ENCODE peak calls at places on chromosomes 2 and 18, in nine cellular contexts. One of them, this sample, is unnamed.
A peak's percentile ranks its signal among the peaks of the same experiment; 100 is the strongest.

GRCh38 chr2:3459185-3460015 is 59.9 kb downstream of the ADI1 start:
- DNase-seq in D341Med: no peak
- DNase-seq in stimulated activated CD8-positive, alpha-beta memory T cell treated with anti-CD3 and anti-CD28 coated beads, Interleukin-12 subunit alpha, Interleukin-12 subunit beta, amount 100 ng/mL, for 1 hour: no peak
- DNase-seq in cardiac muscle cell: no peak
- DNase-seq in NCI-H1105 treated with DMSO at 0.1 percent for 48 hours: no peak
- DNase-seq in IMR-90: no peak
- DNase-seq in activated CD4-positive, alpha-beta memory T cell treated with anti-CD3 and anti-CD28 coated beads, Interleukin-2, amount 10 ng/mL, durations not matched to agents 7 days and 5 days: peak; percentile 10
- DNase-seq in uterus: peak; percentile 12
- DNase-seq in NCI-H446: no peak
- DNase-seq in this sample: peak; percentile 57

GRCh38 chr2:67209107-67209506 is 188.0 kb upstream of the ETAA1 start:
- DNase-seq in D341Med: no peak
- DNase-seq in stimulated activated CD8-positive, alpha-beta memory T cell treated with anti-CD3 and anti-CD28 coated beads, Interleukin-12 subunit alpha, Interleukin-12 subunit beta, amount 100 ng/mL, for 1 hour: no peak
- DNase-seq in cardiac muscle cell: peak; percentile 6
- DNase-seq in NCI-H1105 treated with DMSO at 0.1 percent for 48 hours: peak; percentile 27
- DNase-seq in IMR-90: no peak
- DNase-seq in activated CD4-positive, alpha-beta memory T cell treated with anti-CD3 and anti-CD28 coated beads, Interleukin-2, amount 10 ng/mL, durations not matched to agents 7 days and 5 days: no peak
- DNase-seq in uterus: no peak
- DNase-seq in NCI-H446: no peak
- DNase-seq in this sample: no peak

GRCh38 chr2:227472265-227473018 is 486 bp downstream of the AGFG1 start:
- DNase-seq in D341Med: peak; percentile 78
- DNase-seq in stimulated activated CD8-positive, alpha-beta memory T cell treated with anti-CD3 and anti-CD28 coated beads, Interleukin-12 subunit alpha, Interleukin-12 subunit beta, amount 100 ng/mL, for 1 hour: no peak
- DNase-seq in cardiac muscle cell: peak; percentile 57
- DNase-seq in NCI-H1105 treated with DMSO at 0.1 percent for 48 hours: no peak
- DNase-seq in IMR-90: no peak
- DNase-seq in activated CD4-positive, alpha-beta memory T cell treated with anti-CD3 and anti-CD28 coated beads, Interleukin-2, amount 10 ng/mL, durations not matched to agents 7 days and 5 days: peak; percentile 57
- DNase-seq in uterus: peak; percentile 17
- DNase-seq in NCI-H446: no peak
- DNase-seq in this sample: peak; percentile 71

GRCh38 chr2:182649316-182649715 is 66.7 kb upstream of the DNAJC10 start:
- DNase-seq in D341Med: peak; percentile 52
- DNase-seq in stimulated activated CD8-positive, alpha-beta memory T cell treated with anti-CD3 and anti-CD28 coated beads, Interleukin-12 subunit alpha, Interleukin-12 subunit beta, amount 100 ng/mL, for 1 hour: no peak
- DNase-seq in cardiac muscle cell: peak; percentile 75
- DNase-seq in NCI-H1105 treated with DMSO at 0.1 percent for 48 hours: peak; percentile 36
- DNase-seq in IMR-90: peak; percentile 46
- DNase-seq in activated CD4-positive, alpha-beta memory T cell treated with anti-CD3 and anti-CD28 coated beads, Interleukin-2, amount 10 ng/mL, durations not matched to agents 7 days and 5 days: no peak
- DNase-seq in uterus: no peak
- DNase-seq in NCI-H446: peak; percentile 45
- DNase-seq in this sample: no peak

GRCh38 chr2:69616755-69617154 is 26.8 kb downstream of the AAK1 start:
- DNase-seq in D341Med: no peak
- DNase-seq in stimulated activated CD8-positive, alpha-beta memory T cell treated with anti-CD3 and anti-CD28 coated beads, Interleukin-12 subunit alpha, Interleukin-12 subunit beta, amount 100 ng/mL, for 1 hour: no peak
- DNase-seq in cardiac muscle cell: no peak
- DNase-seq in NCI-H1105 treated with DMSO at 0.1 percent for 48 hours: no peak
- DNase-seq in IMR-90: no peak
- DNase-seq in activated CD4-positive, alpha-beta memory T cell treated with anti-CD3 and anti-CD28 coated beads, Interleukin-2, amount 10 ng/mL, durations not matched to agents 7 days and 5 days: peak; percentile 61
- DNase-seq in uterus: no peak
- DNase-seq in NCI-H446: no peak
- DNase-seq in this sample: no peak

GRCh38 chr2:85844486-85844885 is 44.3 kb downstream of the ST3GAL5 start:
- DNase-seq in D341Med: no peak
- DNase-seq in stimulated activated CD8-positive, alpha-beta memory T cell treated with anti-CD3 and anti-CD28 coated beads, Interleukin-12 subunit alpha, Interleukin-12 subunit beta, amount 100 ng/mL, for 1 hour: no peak
- DNase-seq in cardiac muscle cell: no peak
- DNase-seq in NCI-H1105 treated with DMSO at 0.1 percent for 48 hours: no peak
- DNase-seq in IMR-90: peak; percentile 63
- DNase-seq in activated CD4-positive, alpha-beta memory T cell treated with anti-CD3 and anti-CD28 coated beads, Interleukin-2, amount 10 ng/mL, durations not matched to agents 7 days and 5 days: no peak
- DNase-seq in uterus: no peak
- DNase-seq in NCI-H446: no peak
- DNase-seq in this sample: no peak

GRCh38 chr18:67805261-67805660 is 288.7 kb upstream of the DSEL start:
- DNase-seq in D341Med: no peak
- DNase-seq in stimulated activated CD8-positive, alpha-beta memory T cell treated with anti-CD3 and anti-CD28 coated beads, Interleukin-12 subunit alpha, Interleukin-12 subunit beta, amount 100 ng/mL, for 1 hour: no peak
- DNase-seq in cardiac muscle cell: no peak
- DNase-seq in NCI-H1105 treated with DMSO at 0.1 percent for 48 hours: no peak
- DNase-seq in IMR-90: no peak
- DNase-seq in activated CD4-positive, alpha-beta memory T cell treated with anti-CD3 and anti-CD28 coated beads, Interleukin-2, amount 10 ng/mL, durations not matched to agents 7 days and 5 days: no peak
- DNase-seq in uterus: no peak
- DNase-seq in NCI-H446: no peak
- DNase-seq in this sample: no peak

GRCh38 chr2:145460151-145460550 is 940.2 kb upstream of the ZEB2 start:
- DNase-seq in D341Med: no peak
- DNase-seq in stimulated activated CD8-positive, alpha-beta memory T cell treated with anti-CD3 and anti-CD28 coated beads, Interleukin-12 subunit alpha, Interleukin-12 subunit beta, amount 100 ng/mL, for 1 hour: no peak
- DNase-seq in cardiac muscle cell: peak; percentile 2
- DNase-seq in NCI-H1105 treated with DMSO at 0.1 percent for 48 hours: no peak
- DNase-seq in IMR-90: peak; percentile 7
- DNase-seq in activated CD4-positive, alpha-beta memory T cell treated with anti-CD3 and anti-CD28 coated beads, Interleukin-2, amount 10 ng/mL, durations not matched to agents 7 days and 5 days: no peak
- DNase-seq in uterus: no peak
- DNase-seq in NCI-H446: peak; percentile 2
- DNase-seq in this sample: no peak

GRCh38 chr18:5155180-5155906 is 41.7 kb downstream of the AKAIN1 start:
- DNase-seq in D341Med: no peak
- DNase-seq in stimulated activated CD8-positive, alpha-beta memory T cell treated with anti-CD3 and anti-CD28 coated beads, Interleukin-12 subunit alpha, Interleukin-12 subunit beta, amount 100 ng/mL, for 1 hour: no peak
- DNase-seq in cardiac muscle cell: no peak
- DNase-seq in NCI-H1105 treated with DMSO at 0.1 percent for 48 hours: no peak
- DNase-seq in IMR-90: no peak
- DNase-seq in activated CD4-positive, alpha-beta memory T cell treated with anti-CD3 and anti-CD28 coated beads, Interleukin-2, amount 10 ng/mL, durations not matched to agents 7 days and 5 days: no peak
- DNase-seq in uterus: no peak
- DNase-seq in NCI-H446: no peak
- DNase-seq in this sample: no peak

GRCh38 chr2:230913812-230914211 is 11.2 kb downstream of the GPR55 start:
- DNase-seq in D341Med: no peak
- DNase-seq in stimulated activated CD8-positive, alpha-beta memory T cell treated with anti-CD3 and anti-CD28 coated beads, Interleukin-12 subunit alpha, Interleukin-12 subunit beta, amount 100 ng/mL, for 1 hour: no peak
- DNase-seq in cardiac muscle cell: no peak
- DNase-seq in NCI-H1105 treated with DMSO at 0.1 percent for 48 hours: no peak
- DNase-seq in IMR-90: no peak
- DNase-seq in activated CD4-positive, alpha-beta memory T cell treated with anti-CD3 and anti-CD28 coated beads, Interleukin-2, amount 10 ng/mL, durations not matched to agents 7 days and 5 days: no peak
- DNase-seq in uterus: no peak
- DNase-seq in NCI-H446: no peak
- DNase-seq in this sample: no peak

GRCh38 chr2:54404270-54404669 is 51.9 kb upstream of the SPTBN1 start:
- DNase-seq in D341Med: no peak
- DNase-seq in stimulated activated CD8-positive, alpha-beta memory T cell treated with anti-CD3 and anti-CD28 coated beads, Interleukin-12 subunit alpha, Interleukin-12 subunit beta, amount 100 ng/mL, for 1 hour: no peak
- DNase-seq in cardiac muscle cell: peak; percentile 90
- DNase-seq in NCI-H1105 treated with DMSO at 0.1 percent for 48 hours: no peak
- DNase-seq in IMR-90: peak; percentile 58
- DNase-seq in activated CD4-positive, alpha-beta memory T cell treated with anti-CD3 and anti-CD28 coated beads, Interleukin-2, amount 10 ng/mL, durations not matched to agents 7 days and 5 days: no peak
- DNase-seq in uterus: no peak
- DNase-seq in NCI-H446: no peak
- DNase-seq in this sample: no peak

This sample was measured in psoas muscle.